ENCODE peak calls at places on chromosomes 6 and 20, in eight cellular contexts. Z is stomach; U is psoas muscle; X is effector memory CD4-positive, alpha-beta T cell; W is mammary epithelial cell; F is small intestine; R is cardiac muscle cell; P is ascending aorta. J is an unnamed sample. For H3K9me3 and H3K4me1, the result is how much of the 10 kb centered on the place peaks cover.

GRCh38 chr6:21309791-21310190 is 283.8 kb upstream of the SOX4 start:
- DNase-seq in X (no peak), F (no peak), W (no peak), U (no peak), R (peak), P (no peak), Z (no peak), J (no peak)

GRCh38 chr20:62320581-62321354 is 18.0 kb downstream of the ADRM1 start:
- DNase-seq in R (no peak), W (no peak), X (no peak), F (no peak), P (no peak), U (no peak), Z (no peak), J (no peak)

GRCh38 chr6:129485746-129486145 is 224.2 kb downstream of the ARHGAP18 start:
- DNase-seq in F (no peak), R (no peak), X (no peak), P (no peak), W (no peak), Z (no peak), U (no peak), J (no peak)

GRCh38 chr20:41047975-41048305 is 19.3 kb downstream of the TOP1 start:
- DNase-seq in W (peak), U (no peak), X (no peak), F (peak), Z (no peak), P (no peak), R (peak), J (peak)

GRCh38 chr20:4233520-4233919 is 218.2 kb upstream of the RNF24 start:
- DNase-seq in W (no peak), Z (no peak), P (no peak), U (no peak), R (no peak), F (no peak), X (no peak), J (no peak)

GRCh38 chr6:154113392-154113791 is 74.4 kb downstream of the OPRM1 start:
- DNase-seq in P (no peak), W (peak), R (no peak), U (no peak), Z (no peak), F (no peak), X (no peak), J (no peak)

GRCh38 chr6:9225441-9225871 is 790.1 kb upstream of the SLC35B3 start:
- DNase-seq in F (no peak), X (no peak), U (no peak), Z (no peak), W (peak), R (no peak), P (no peak), J (no peak)

GRCh38 chr20:14445310-14445709 is 107.9 kb upstream of the FLRT3 start:
- DNase-seq in R (peak), Z (no peak), F (no peak), W (peak), U (no peak), X (no peak), P (no peak), J (no peak)

GRCh38 chr20:17951323-17951722 is 17.3 kb downstream of the SNX5 start:
- DNase-seq in R (no peak), X (no peak), W (no peak), Z (no peak), U (no peak), P (no peak), F (no peak), J (no peak)

GRCh38 chr20:40339661-40340449 is 349.2 kb downstream of the MAFB start:
- DNase-seq in W (no peak), X (no peak), R (no peak), F (peak), U (peak), P (peak), Z (no peak), J (no peak)

GRCh38 chr6:17101422-17102257 is at the start of gene STMND1:
- DNase-seq in P (no peak), U (peak), Z (peak), W (peak), R (peak), X (no peak), F (peak), J (no peak)

GRCh38 chr6:5626727-5627426 is 365.6 kb downstream of the FARS2 start:
- DNase-seq in R (no peak), F (peak), X (no peak), Z (no peak), U (no peak), P (no peak), W (no peak), J (peak)

GRCh38 chr20:63628246-63628975 is 1.5 kb upstream of the GMEB2 start:
- DNase-seq in F (peak), R (peak), P (peak), Z (peak), X (no peak), U (peak), W (peak), J (peak)

GRCh38 chr20:57652865-57653545 is 32.8 kb upstream of the ZBP1 start:
- DNase-seq in R (no peak), Z (peak), X (no peak), F (no peak), W (no peak), U (peak), P (peak), J (no peak)

GRCh38 chr6:140988780-140989179 is 1143.9 kb upstream of the GJE1 start:
- DNase-seq in U (no peak), F (no peak), R (no peak), P (no peak), Z (no peak), X (no peak), W (no peak), J (no peak)

GRCh38 chr6:16674666-16675392 is 86.4 kb downstream of the ATXN1 start:
- DNase-seq in F (no peak), W (no peak), P (no peak), Z (no peak), R (peak), U (no peak), X (no peak), J (no peak)

GRCh38 chr20:24166412-24166811 is 177.8 kb upstream of the GGTLC1 start:
- DNase-seq in X (no peak), Z (no peak), W (no peak), R (no peak), F (no peak), P (no peak), U (no peak), J (no peak)

GRCh38 chr6:26383624-26384417 is 913 bp downstream of the BTN2A2 start:
- DNase-seq in P (peak), R (peak), Z (peak), W (peak), X (no peak), U (no peak), F (peak), J (no peak)

GRCh38 chr20:52924411-52925271 is 47.5 kb upstream of the TSHZ2 start:
- DNase-seq in U (no peak), P (no peak), F (no peak), X (no peak), R (peak), W (peak), Z (no peak), J (no peak)

GRCh38 chr20:52921300-52921699 is 50.9 kb upstream of the TSHZ2 start:
- DNase-seq in U (no peak), W (no peak), F (no peak), Z (no peak), P (no peak), X (no peak), R (no peak), J (no peak)

GRCh38 chr20:52923123-52923543 is 49.0 kb upstream of the TSHZ2 start:
- DNase-seq in R (peak), U (no peak), Z (no peak), F (no peak), X (no peak), P (no peak), W (peak), J (no peak)

GRCh38 chr20:52926505-52926904 is 45.7 kb upstream of the TSHZ2 start:
- DNase-seq in Z (no peak), W (peak), X (no peak), F (no peak), P (no peak), U (no peak), R (no peak), J (no peak)
- H3K4me3 ChIP-seq in Z (no peak), W (no peak), X (no peak), F (no peak), P (no peak), U (no peak), R (no peak), J (no peak)

GRCh38 chr20:10281911-10282310 is 63.3 kb downstream of the SNAP25 start:
- DNase-seq in W (no peak), U (no peak), X (no peak), P (no peak), F (no peak), R (no peak), Z (no peak), J (no peak)
- H3K9me3 ChIP-seq in W (under half), U (under half), X (under half), P (under half), F (under half), R (under half), Z (under half), J (under half)

DNA sequence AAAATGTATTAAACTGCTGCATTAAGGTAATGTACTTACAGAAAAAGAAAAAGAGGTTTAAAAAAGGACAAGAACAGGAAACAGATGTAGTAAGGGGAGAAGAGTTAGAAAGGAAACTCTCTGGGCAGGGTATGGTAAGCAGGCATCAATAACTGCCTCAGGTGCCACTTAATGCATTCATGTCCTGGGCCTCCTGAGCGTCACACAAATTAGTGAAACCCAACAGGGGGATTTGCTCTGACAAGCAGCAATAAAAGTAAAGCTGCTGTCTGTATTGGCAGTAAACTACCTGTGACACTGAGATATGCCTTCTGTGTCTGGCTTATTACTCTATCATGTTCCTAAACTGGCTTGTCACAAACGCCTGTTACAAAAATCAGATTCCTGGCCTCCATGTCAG is 1.5 kb upstream of the EFHC1 start:
- DNase-seq in Z (no peak), X (no peak), R (no peak), P (no peak), W (no peak), F (no peak), U (no peak), J (no peak)
- H3K4me1 ChIP-seq in Z (under half), X (under half), R (under half), P (under half), W (under half), F (under half), U (under half), J (under half)

GRCh38 chr20:8150591-8150990 is 18.5 kb downstream of the PLCB1 start:
- DNase-seq in F (no peak), U (no peak), P (no peak), R (peak), X (no peak), W (no peak), Z (no peak), J (no peak)

GRCh38 chr20:8152183-8152582 is 20.1 kb downstream of the PLCB1 start:
- DNase-seq in X (no peak), F (no peak), W (no peak), Z (no peak), R (peak), P (no peak), U (no peak), J (no peak)

GRCh38 chr20:8152847-8153246 is 20.8 kb downstream of the PLCB1 start:
- DNase-seq in P (no peak), U (no peak), X (no peak), Z (no peak), R (no peak), F (no peak), W (no peak), J (no peak)

GRCh38 chr20:8153281-8153908 is 21.3 kb downstream of the PLCB1 start:
- DNase-seq in F (peak), W (no peak), R (peak), P (no peak), Z (no peak), U (no peak), X (no peak), J (peak)

DNA sequence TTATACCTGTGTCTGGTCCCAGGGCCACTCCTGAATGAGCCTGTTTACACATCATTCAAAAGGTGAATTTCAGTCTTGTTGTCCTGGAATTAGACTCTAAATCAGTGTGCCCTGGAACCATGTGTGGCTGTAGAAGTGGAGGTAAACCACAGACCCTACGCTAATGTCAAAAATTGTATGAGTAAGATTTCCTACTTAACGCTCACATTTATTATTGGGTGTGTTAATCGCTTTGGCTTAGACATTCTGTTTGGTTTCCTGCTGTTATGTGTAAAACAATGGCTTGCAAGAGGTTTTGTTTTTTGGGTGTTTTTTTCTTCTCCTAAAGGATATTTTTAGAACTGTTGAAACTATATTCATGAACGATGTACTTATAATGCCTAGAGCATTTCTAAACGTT is 19.3 kb downstream of the PLCB1 start:
- DNase-seq in F (no peak), R (peak), W (no peak), Z (no peak), X (no peak), P (no peak), U (no peak), J (no peak)
- H3K4me3 ChIP-seq in F (no peak), R (no peak), W (no peak), Z (no peak), X (no peak), P (no peak), U (no peak), J (no peak)

GRCh38 chr6:169864148-169865030 is 113.0 kb downstream of the ERMARD start:
- DNase-seq in R (no peak), P (no peak), X (no peak), W (no peak), F (peak), Z (peak), U (no peak), J (no peak)

GRCh38 chr6:169863149-169863525 is 111.7 kb downstream of the ERMARD start:
- DNase-seq in W (no peak), X (no peak), F (no peak), P (no peak), Z (peak), R (no peak), U (no peak), J (no peak)

GRCh38 chr6:169861431-169862045 is 110.1 kb downstream of the ERMARD start:
- DNase-seq in F (no peak), W (no peak), P (no peak), X (no peak), R (no peak), Z (peak), U (no peak), J (no peak)

GRCh38 chr6:169863710-169864109 is 112.3 kb downstream of the ERMARD start:
- DNase-seq in U (no peak), Z (no peak), F (no peak), W (no peak), P (no peak), X (no peak), R (no peak), J (no peak)

GRCh38 chr6:169862464-169863148 is 111.2 kb downstream of the ERMARD start:
- DNase-seq in F (no peak), X (no peak), P (no peak), R (no peak), U (no peak), W (peak), Z (peak), J (no peak)
- H3K9me3 ChIP-seq in F (under half), X (under half), P (under half), R (under half), U (under half), W (under half), Z (under half), J (under half)

GRCh38 chr20:38135641-38136420 is 29.2 kb downstream of the TGM2 start:
- DNase-seq in F (no peak), U (peak), P (no peak), X (no peak), R (no peak), Z (no peak), W (no peak), J (no peak)
- H3K4me1 ChIP-seq in F (under half), U (under half), P (under half), X (under half), R (under half), Z (under half), W (under half), J (under half)

GRCh38 chr6:106084973-106085686 is 1.0 kb upstream of the PRDM1 start:
- DNase-seq in R (no peak), Z (no peak), W (peak), F (no peak), P (no peak), U (no peak), X (no peak), J (no peak)

GRCh38 chr6:106085687-106085983 is 501 bp upstream of the PRDM1 start:
- DNase-seq in R (no peak), P (no peak), U (no peak), X (no peak), F (no peak), Z (no peak), W (no peak), J (no peak)

GRCh38 chr6:106085984-106086832 is at the start of gene PRDM1:
- DNase-seq in R (peak), Z (peak), F (peak), U (peak), P (peak), X (peak), W (peak), J (peak)

GRCh38 chr6:106089981-106090380 is 3.8 kb downstream of the PRDM1 start:
- DNase-seq in F (peak), P (no peak), W (no peak), Z (no peak), X (no peak), U (no peak), R (peak), J (no peak)

DNA sequence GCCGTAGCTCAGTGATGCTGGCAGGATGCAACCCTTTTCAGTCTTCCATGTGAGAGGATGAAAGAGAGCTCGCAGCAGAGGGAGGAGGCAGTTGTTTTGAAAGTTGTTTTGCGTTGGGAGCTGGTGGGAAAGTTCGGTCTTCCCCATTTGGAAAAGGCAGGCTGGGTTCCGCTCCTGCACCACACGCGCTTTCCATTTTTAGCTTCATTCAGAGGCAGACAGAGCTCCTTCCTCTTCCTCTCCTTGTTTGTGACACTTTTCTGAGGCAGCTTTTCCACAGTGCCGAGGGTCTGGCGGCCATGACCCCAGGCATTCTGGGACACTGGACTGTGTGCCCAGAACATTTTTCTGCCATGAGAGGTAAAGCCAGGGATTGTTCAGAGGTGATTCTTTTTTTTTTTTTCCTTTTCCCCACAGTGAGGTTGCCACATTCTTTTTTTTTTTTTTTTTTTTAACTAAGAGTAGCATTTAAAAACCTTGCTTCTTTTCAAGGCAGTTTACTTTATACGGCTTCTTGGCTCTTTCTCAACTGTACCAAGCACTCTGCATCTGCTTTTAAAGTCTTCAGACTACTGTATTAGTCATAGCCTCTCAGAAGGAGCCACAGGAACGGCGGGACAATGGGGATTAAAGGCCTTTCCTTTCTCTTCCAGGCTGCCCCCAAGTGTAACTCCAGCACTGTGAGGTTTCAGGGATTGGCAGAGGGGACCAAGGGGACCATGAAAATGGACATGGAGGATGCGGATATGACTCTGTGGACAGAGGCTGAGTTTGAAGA is 1.6 kb downstream of the PRDM1 start:
- DNase-seq in W (peak), U (no peak), Z (no peak), X (no peak), P (no peak), R (peak), F (no peak), J (no peak)
- H3K4me3 ChIP-seq in W (peak), U (peak), Z (peak), X (peak), P (peak), R (peak), F (peak), J (peak)

GRCh38 chr6:170049641-170050491 is 241.0 kb downstream of the DLL1 start:
- DNase-seq in U (peak), P (peak), R (peak), W (peak), F (no peak), X (no peak), Z (peak), J (no peak)

GRCh38 chr6:170052991-170053821 is 237.7 kb downstream of the DLL1 start:
- DNase-seq in R (no peak), U (peak), P (peak), W (no peak), X (no peak), F (no peak), Z (peak), J (no peak)

GRCh38 chr6:170053966-170054661 is 236.8 kb downstream of the DLL1 start:
- DNase-seq in R (no peak), U (peak), Z (no peak), W (no peak), P (peak), F (no peak), X (no peak), J (no peak)

GRCh38 chr6:170050591-170051041 is 240.3 kb downstream of the DLL1 start:
- DNase-seq in Z (peak), R (no peak), F (no peak), P (peak), W (no peak), X (no peak), U (peak), J (no peak)

DNA sequence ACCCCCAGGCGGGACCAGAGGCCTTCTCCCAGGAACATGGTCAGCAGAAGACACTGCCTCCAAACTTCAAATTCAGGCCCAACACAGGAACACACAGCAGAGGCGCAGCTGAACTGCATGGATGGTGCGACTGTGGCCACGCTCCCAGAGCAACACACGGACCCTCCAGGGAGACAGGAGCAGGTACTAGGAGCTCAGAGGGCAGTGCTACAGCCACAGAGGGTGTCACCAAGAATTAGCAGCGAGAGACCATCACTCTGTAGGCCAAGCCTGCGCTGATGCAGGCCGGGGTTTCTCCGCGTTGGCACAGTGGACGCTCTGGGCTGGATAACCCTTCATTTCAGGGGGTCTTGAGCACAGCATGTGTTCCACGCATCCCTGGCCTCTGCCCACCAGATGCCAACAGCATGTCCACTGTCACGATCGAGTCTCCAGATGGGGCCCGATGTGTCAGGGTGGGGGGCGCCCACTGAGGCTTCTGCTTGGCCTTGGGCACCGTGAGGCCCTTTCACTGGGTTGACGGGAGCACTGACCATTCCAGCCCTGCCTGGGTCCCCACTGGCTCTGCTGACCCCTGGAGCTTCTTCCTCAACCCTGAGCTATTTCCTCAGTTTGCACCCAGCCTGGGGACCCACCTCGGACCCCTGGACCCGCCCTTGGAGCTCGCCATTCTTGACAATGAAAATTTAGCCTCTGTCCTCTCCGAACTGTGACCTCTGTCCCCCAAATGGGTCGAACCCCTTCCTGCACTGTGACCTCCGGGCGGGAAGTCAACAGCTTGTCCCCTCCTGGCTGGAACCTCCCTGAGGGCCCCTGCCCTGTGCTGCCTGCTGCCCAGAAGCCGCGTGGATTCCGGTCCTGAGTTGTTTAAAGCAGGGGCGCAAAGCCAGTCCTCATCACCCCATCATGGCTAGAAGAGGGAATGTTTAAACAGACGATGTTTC is 239.4 kb downstream of the DLL1 start:
- DNase-seq in F (no peak), W (no peak), U (peak), Z (peak), P (peak), R (no peak), X (no peak), J (no peak)
- H3K9me3 ChIP-seq in F (under half), W (under half), U (under half), Z (under half), P (under half), R (under half), X (under half), J (under half)

GRCh38 chr6:31861150-31861549 is 1.5 kb downstream of the NEU1 start:
- DNase-seq in R (no peak), U (no peak), X (no peak), F (no peak), W (no peak), P (no peak), Z (no peak), J (no peak)
- H3K4me1 ChIP-seq in R (under half), U (under half), X (under half), F (under half), W (under half), P (under half), Z (under half), J (under half)

J was measured in CD4-positive, alpha-beta memory T cell.